ENCODE peak calls at places on chromosomes 4 and X, in five cellular contexts. One of them, this sample, is unnamed.
A peak's percentile ranks its signal among the peaks of the same experiment; 100 is the strongest.

GRCh38 chrX:134631404-134632346 is 26.6 kb downstream of the PLAC1 start:
- DNase-seq in PC-3: no peak
- DNase-seq in smooth muscle cell of the brain vasculature: no peak
- DNase-seq in trophoblast cell: no peak
- DNase-seq in CD8-positive, alpha-beta memory T cell: no peak
- DNase-seq in this sample: no peak

GRCh38 chr4:76634239-76634638 is 199.2 kb downstream of the SHROOM3 start:
- DNase-seq in CD8-positive, alpha-beta memory T cell: no peak
- DNase-seq in trophoblast cell: peak; percentile 88
- DNase-seq in PC-3: peak; percentile 41
- DNase-seq in smooth muscle cell of the brain vasculature: no peak
- DNase-seq in this sample: peak; percentile 56

GRCh38 chrX:41734530-41734929 is 10.5 kb downstream of the GPR82 start:
- DNase-seq in trophoblast cell: peak; percentile 39
- DNase-seq in smooth muscle cell of the brain vasculature: no peak
- DNase-seq in CD8-positive, alpha-beta memory T cell: no peak
- DNase-seq in PC-3: peak; percentile 46
- DNase-seq in this sample: peak; percentile 3

GRCh38 chr4:151674804-151675290 is 86.0 kb downstream of the GATB start:
- DNase-seq in smooth muscle cell of the brain vasculature: no peak
- DNase-seq in CD8-positive, alpha-beta memory T cell: no peak
- DNase-seq in PC-3: no peak
- DNase-seq in trophoblast cell: peak; percentile 41
- DNase-seq in this sample: peak; percentile 69

GRCh38 chr4:125243835-125244397 is 70.8 kb upstream of the FAT4 start:
- DNase-seq in CD8-positive, alpha-beta memory T cell: no peak
- DNase-seq in PC-3: peak; percentile 28
- DNase-seq in smooth muscle cell of the brain vasculature: no peak
- DNase-seq in trophoblast cell: peak; percentile 23
- DNase-seq in this sample: peak; percentile 51

GRCh38 chr4:174859904-174860303 is 30.9 kb upstream of the GLRA3 start:
- DNase-seq in CD8-positive, alpha-beta memory T cell: no peak
- DNase-seq in smooth muscle cell of the brain vasculature: no peak
- DNase-seq in trophoblast cell: no peak
- DNase-seq in PC-3: no peak
- DNase-seq in this sample: no peak

GRCh38 chrX:2451456-2452316 is 49.1 kb downstream of the DHRSX start:
- DNase-seq in CD8-positive, alpha-beta memory T cell: no peak
- DNase-seq in trophoblast cell: peak; percentile 91
- DNase-seq in PC-3: no peak
- DNase-seq in smooth muscle cell of the brain vasculature: no peak
- DNase-seq in this sample: no peak

GRCh38 chr4:48262926-48263325 is 6.7 kb downstream of the TEC start:
- DNase-seq in CD8-positive, alpha-beta memory T cell: no peak
- DNase-seq in PC-3: no peak
- DNase-seq in trophoblast cell: peak; percentile 28
- DNase-seq in smooth muscle cell of the brain vasculature: no peak
- DNase-seq in this sample: no peak

GRCh38 chrX:141278306-141278705 is 36.0 kb upstream of the SPANXC start:
- DNase-seq in smooth muscle cell of the brain vasculature: no peak
- DNase-seq in PC-3: peak; percentile 54
- DNase-seq in trophoblast cell: peak; percentile 21
- DNase-seq in CD8-positive, alpha-beta memory T cell: no peak
- DNase-seq in this sample: no peak

GRCh38 chrX:124931241-124931640 is 388.4 kb upstream of the TEX13C start:
- DNase-seq in CD8-positive, alpha-beta memory T cell: no peak
- DNase-seq in trophoblast cell: no peak
- DNase-seq in PC-3: no peak
- DNase-seq in smooth muscle cell of the brain vasculature: no peak
- DNase-seq in this sample: no peak

GRCh38 chr4:13159041-13159620 is 325.0 kb downstream of the RAB28 start:
- DNase-seq in CD8-positive, alpha-beta memory T cell: no peak
- DNase-seq in trophoblast cell: no peak
- DNase-seq in smooth muscle cell of the brain vasculature: no peak
- DNase-seq in PC-3: peak; percentile 40
- DNase-seq in this sample: no peak

GRCh38 chrX:134774190-134775048 is 116.1 kb upstream of the PLAC1 start:
- DNase-seq in smooth muscle cell of the brain vasculature: no peak
- DNase-seq in trophoblast cell: no peak
- DNase-seq in CD8-positive, alpha-beta memory T cell: no peak
- DNase-seq in PC-3: no peak
- DNase-seq in this sample: no peak

GRCh38 chr4:100657187-100657586 is 139.4 kb upstream of the EMCN start:
- DNase-seq in PC-3: no peak
- DNase-seq in CD8-positive, alpha-beta memory T cell: no peak
- DNase-seq in trophoblast cell: no peak
- DNase-seq in smooth muscle cell of the brain vasculature: no peak
- DNase-seq in this sample: peak; percentile 27

GRCh38 chr4:86895692-86896488 is 3.7 kb upstream of the C4orf36 start:
- DNase-seq in trophoblast cell: peak; percentile 88
- DNase-seq in smooth muscle cell of the brain vasculature: no peak
- DNase-seq in PC-3: peak; percentile 82
- DNase-seq in CD8-positive, alpha-beta memory T cell: no peak
- DNase-seq in this sample: peak; percentile 67

This sample was measured in mammary epithelial cell.